ENCODE peak calls at places on chromosomes 2 and 18, in eight cellular contexts. One of them, this sample, is unnamed.

GRCh38 chr2:127220807-127221527 is 868 bp upstream of the CYP27C1 start:
- DNase-seq in GM10248: no peak
- DNase-seq in cardiac fibroblast: no peak
- DNase-seq in lung: no peak
- DNase-seq in DND-41: no peak
- DNase-seq in fibroblast of the aortic adventitia: no peak
- DNase-seq in neural crest cell: peak; percentile 25
- DNase-seq in HFF-Myc: no peak
- DNase-seq in this sample: no peak

GRCh38 chr18:35525795-35526475 is 28.2 kb upstream of the INO80C start:
- DNase-seq in HFF-Myc: no peak
- DNase-seq in lung: no peak
- DNase-seq in cardiac fibroblast: no peak
- DNase-seq in neural crest cell: no peak
- DNase-seq in DND-41: no peak
- DNase-seq in GM10248: no peak
- DNase-seq in fibroblast of the aortic adventitia: no peak
- DNase-seq in this sample: no peak

GRCh38 chr2:9832586-9832985 is 10.7 kb upstream of the TAF1B start:
- DNase-seq in GM10248: no peak
- DNase-seq in cardiac fibroblast: peak; percentile 74
- DNase-seq in neural crest cell: no peak
- DNase-seq in fibroblast of the aortic adventitia: peak; percentile 88
- DNase-seq in HFF-Myc: peak; percentile 57
- DNase-seq in DND-41: no peak
- DNase-seq in lung: no peak
- DNase-seq in this sample: peak; percentile 35

GRCh38 chr18:59272971-59273935 is at the start of gene RAX:
- DNase-seq in cardiac fibroblast: no peak
- DNase-seq in GM10248: peak; percentile 73
- DNase-seq in HFF-Myc: no peak
- DNase-seq in neural crest cell: peak; percentile 55
- DNase-seq in fibroblast of the aortic adventitia: no peak
- DNase-seq in lung: no peak
- DNase-seq in DND-41: no peak
- DNase-seq in this sample: no peak

GRCh38 chr2:235562065-235562747 is 68.4 kb downstream of the AGAP1 start:
- DNase-seq in fibroblast of the aortic adventitia: no peak
- DNase-seq in neural crest cell: no peak
- DNase-seq in HFF-Myc: no peak
- DNase-seq in cardiac fibroblast: no peak
- DNase-seq in DND-41: no peak
- DNase-seq in GM10248: no peak
- DNase-seq in lung: no peak
- DNase-seq in this sample: no peak

GRCh38 chr2:191710411-191710900 is 32.5 kb downstream of the NABP1 start:
- DNase-seq in neural crest cell: no peak
- DNase-seq in HFF-Myc: peak; percentile 84
- DNase-seq in DND-41: no peak
- DNase-seq in cardiac fibroblast: peak; percentile 61
- DNase-seq in GM10248: no peak
- DNase-seq in lung: no peak
- DNase-seq in fibroblast of the aortic adventitia: peak; percentile 80
- DNase-seq in this sample: no peak

GRCh38 chr2:142037051-142037450 is 93.8 kb downstream of the LRP1B start:
- DNase-seq in neural crest cell: no peak
- DNase-seq in HFF-Myc: peak; percentile 4
- DNase-seq in fibroblast of the aortic adventitia: no peak
- DNase-seq in GM10248: no peak
- DNase-seq in DND-41: no peak
- DNase-seq in lung: no peak
- DNase-seq in cardiac fibroblast: no peak
- DNase-seq in this sample: no peak

GRCh38 chr2:150470435-150470834 is 17.0 kb downstream of the RND3 start:
- DNase-seq in GM10248: no peak
- DNase-seq in DND-41: no peak
- DNase-seq in fibroblast of the aortic adventitia: peak; percentile 14
- DNase-seq in cardiac fibroblast: peak; percentile 22
- DNase-seq in neural crest cell: no peak
- DNase-seq in HFF-Myc: no peak
- DNase-seq in lung: no peak
- DNase-seq in this sample: no peak

GRCh38 chr2:127567351-127567854 is 31.9 kb downstream of the MYO7B start:
- DNase-seq in fibroblast of the aortic adventitia: no peak
- DNase-seq in GM10248: no peak
- DNase-seq in DND-41: no peak
- DNase-seq in lung: no peak
- DNase-seq in HFF-Myc: no peak
- DNase-seq in cardiac fibroblast: no peak
- DNase-seq in neural crest cell: no peak
- DNase-seq in this sample: no peak

GRCh38 chr18:32530947-32531651 is 60.4 kb upstream of the GAREM1 start:
- DNase-seq in fibroblast of the aortic adventitia: peak; percentile 71
- DNase-seq in GM10248: no peak
- DNase-seq in DND-41: no peak
- DNase-seq in cardiac fibroblast: peak; percentile 63
- DNase-seq in lung: no peak
- DNase-seq in neural crest cell: no peak
- DNase-seq in HFF-Myc: no peak
- DNase-seq in this sample: no peak

GRCh38 chr2:23292024-23292423 is 93.0 kb upstream of the KLHL29 start:
- DNase-seq in fibroblast of the aortic adventitia: no peak
- DNase-seq in neural crest cell: no peak
- DNase-seq in lung: no peak
- DNase-seq in GM10248: no peak
- DNase-seq in cardiac fibroblast: no peak
- DNase-seq in DND-41: no peak
- DNase-seq in HFF-Myc: no peak
- DNase-seq in this sample: no peak

GRCh38 chr2:3461781-3462492 is 57.4 kb downstream of the ADI1 start:
- DNase-seq in DND-41: peak; percentile 50
- DNase-seq in neural crest cell: peak; percentile 40
- DNase-seq in HFF-Myc: no peak
- DNase-seq in fibroblast of the aortic adventitia: peak; percentile 70
- DNase-seq in cardiac fibroblast: peak; percentile 77
- DNase-seq in lung: no peak
- DNase-seq in GM10248: peak; percentile 77
- DNase-seq in this sample: no peak

GRCh38 chr2:201965550-201965949 is 68.1 kb upstream of the FZD7 start:
- DNase-seq in DND-41: no peak
- DNase-seq in GM10248: no peak
- DNase-seq in lung: no peak
- DNase-seq in HFF-Myc: no peak
- DNase-seq in neural crest cell: no peak
- DNase-seq in cardiac fibroblast: no peak
- DNase-seq in fibroblast of the aortic adventitia: no peak
- DNase-seq in this sample: no peak
- TF ChIP-seq CTCF in DND-41: peak; percentile 18
- TF ChIP-seq CTCF in GM10248: peak; percentile 12
- TF ChIP-seq CTCF in lung: no peak
- TF ChIP-seq CTCF in HFF-Myc: no peak
- TF ChIP-seq CTCF in neural crest cell: peak; percentile 16
- TF ChIP-seq CTCF in cardiac fibroblast: no peak
- TF ChIP-seq CTCF in fibroblast of the aortic adventitia: peak; percentile 5
- TF ChIP-seq CTCF in this sample: no peak

GRCh38 chr2:175633227-175633626 is 368.8 kb downstream of the LNPK start:
- DNase-seq in GM10248: no peak
- DNase-seq in cardiac fibroblast: no peak
- DNase-seq in HFF-Myc: no peak
- DNase-seq in neural crest cell: no peak
- DNase-seq in lung: no peak
- DNase-seq in fibroblast of the aortic adventitia: no peak
- DNase-seq in DND-41: no peak
- DNase-seq in this sample: no peak

GRCh38 chr2:175631247-175631628 is 370.8 kb downstream of the LNPK start:
- DNase-seq in neural crest cell: no peak
- DNase-seq in fibroblast of the aortic adventitia: peak; percentile 7
- DNase-seq in DND-41: no peak
- DNase-seq in lung: no peak
- DNase-seq in HFF-Myc: peak; percentile 58
- DNase-seq in GM10248: no peak
- DNase-seq in cardiac fibroblast: peak; percentile 9
- DNase-seq in this sample: no peak

GRCh38 chr2:175628243-175628642 is 373.8 kb downstream of the LNPK start:
- DNase-seq in neural crest cell: no peak
- DNase-seq in fibroblast of the aortic adventitia: no peak
- DNase-seq in HFF-Myc: no peak
- DNase-seq in lung: no peak
- DNase-seq in cardiac fibroblast: no peak
- DNase-seq in DND-41: no peak
- DNase-seq in GM10248: no peak
- DNase-seq in this sample: no peak

GRCh38 chr2:175627405-175627804 is 374.7 kb downstream of the LNPK start:
- DNase-seq in fibroblast of the aortic adventitia: no peak
- DNase-seq in GM10248: no peak
- DNase-seq in lung: no peak
- DNase-seq in cardiac fibroblast: peak; percentile 29
- DNase-seq in neural crest cell: no peak
- DNase-seq in DND-41: no peak
- DNase-seq in HFF-Myc: no peak
- DNase-seq in this sample: peak; percentile 66

DNA sequence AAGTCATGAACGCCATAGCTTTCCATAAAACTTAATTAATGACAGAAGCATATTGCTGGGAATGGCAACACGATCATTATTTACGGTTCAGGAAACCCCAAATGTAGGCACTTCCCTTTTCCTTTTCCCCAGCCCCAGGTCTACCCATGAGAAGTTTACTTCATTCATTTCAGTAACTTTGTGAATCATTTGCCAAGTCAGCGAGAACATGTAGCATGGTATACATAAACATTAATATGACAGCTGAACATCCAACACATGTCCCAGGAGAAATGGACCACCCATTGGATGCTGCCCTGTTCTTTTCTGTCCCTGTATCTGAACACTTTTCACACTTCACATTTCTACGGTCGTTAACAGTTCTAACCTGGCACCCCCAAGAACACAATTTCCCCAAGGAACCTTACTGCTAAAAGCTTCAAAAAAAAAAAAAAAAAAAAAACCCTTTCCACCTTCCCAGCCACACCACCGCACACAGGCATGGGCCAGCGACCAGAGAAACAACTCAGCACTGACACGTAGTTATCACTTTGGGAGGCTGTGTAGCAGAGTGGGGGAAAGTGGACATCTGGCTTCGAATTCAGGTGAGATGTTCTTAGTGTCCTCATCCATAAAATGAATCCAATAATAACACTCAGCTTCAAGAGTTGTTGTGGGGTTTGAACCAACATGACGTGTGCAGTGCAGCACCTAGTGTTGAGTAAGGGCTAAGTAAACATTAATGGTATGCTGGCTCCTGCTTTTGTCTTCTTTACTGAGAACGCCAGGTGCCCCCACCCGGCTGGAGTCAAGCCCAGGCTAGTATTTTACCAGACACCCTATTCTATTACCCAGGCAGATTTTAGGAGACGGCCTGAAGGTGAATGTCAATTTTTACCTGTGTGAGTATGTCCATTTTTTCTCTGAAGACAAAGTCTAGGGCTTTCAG is 371.5 kb downstream of the LNPK start:
- DNase-seq in fibroblast of the aortic adventitia: no peak
- DNase-seq in lung: no peak
- DNase-seq in cardiac fibroblast: no peak
- DNase-seq in HFF-Myc: no peak
- DNase-seq in DND-41: no peak
- DNase-seq in neural crest cell: no peak
- DNase-seq in GM10248: no peak
- DNase-seq in this sample: no peak
- TF ChIP-seq CTCF in fibroblast of the aortic adventitia: no peak
- TF ChIP-seq CTCF in lung: no peak
- TF ChIP-seq CTCF in cardiac fibroblast: no peak
- TF ChIP-seq CTCF in HFF-Myc: no peak
- TF ChIP-seq CTCF in DND-41: no peak
- TF ChIP-seq CTCF in neural crest cell: no peak
- TF ChIP-seq CTCF in GM10248: no peak
- TF ChIP-seq CTCF in this sample: no peak

DNA sequence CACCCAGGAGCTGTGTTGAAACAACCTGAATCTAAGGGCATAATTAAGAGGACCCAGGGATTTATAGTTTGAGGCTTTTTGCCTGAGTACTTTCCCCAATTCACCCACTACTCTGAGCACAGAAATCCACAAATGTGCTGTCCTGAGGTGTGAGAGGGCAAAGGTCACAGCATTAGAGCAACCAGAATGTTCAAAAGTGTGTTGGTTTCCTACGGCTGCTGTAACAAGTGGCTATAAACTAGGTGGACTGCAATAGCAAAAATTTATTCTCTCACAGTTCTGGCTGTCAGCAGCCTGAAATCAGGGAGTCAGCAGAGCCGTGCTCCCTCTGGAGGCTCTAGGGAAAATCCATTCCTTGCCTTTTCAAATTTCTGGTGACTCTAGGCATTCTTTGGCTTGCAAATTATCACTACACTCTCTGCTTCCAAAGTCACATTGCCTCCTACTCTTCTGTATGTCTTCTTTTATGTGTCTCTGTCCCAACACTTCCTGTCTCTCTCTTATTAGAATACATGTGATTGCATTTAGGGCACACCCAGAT is 91.3 kb upstream of the TACR1 start:
- DNase-seq in lung: no peak
- DNase-seq in cardiac fibroblast: peak; percentile 29
- DNase-seq in GM10248: no peak
- DNase-seq in neural crest cell: no peak
- DNase-seq in fibroblast of the aortic adventitia: peak; percentile 54
- DNase-seq in DND-41: no peak
- DNase-seq in HFF-Myc: no peak
- DNase-seq in this sample: no peak
- TF ChIP-seq CTCF in lung: no peak
- TF ChIP-seq CTCF in cardiac fibroblast: peak; percentile 39
- TF ChIP-seq CTCF in GM10248: no peak
- TF ChIP-seq CTCF in neural crest cell: peak; percentile 36
- TF ChIP-seq CTCF in fibroblast of the aortic adventitia: peak; percentile 69
- TF ChIP-seq CTCF in DND-41: no peak
- TF ChIP-seq CTCF in HFF-Myc: peak; percentile 37
- TF ChIP-seq CTCF in this sample: peak; percentile 52

DNA sequence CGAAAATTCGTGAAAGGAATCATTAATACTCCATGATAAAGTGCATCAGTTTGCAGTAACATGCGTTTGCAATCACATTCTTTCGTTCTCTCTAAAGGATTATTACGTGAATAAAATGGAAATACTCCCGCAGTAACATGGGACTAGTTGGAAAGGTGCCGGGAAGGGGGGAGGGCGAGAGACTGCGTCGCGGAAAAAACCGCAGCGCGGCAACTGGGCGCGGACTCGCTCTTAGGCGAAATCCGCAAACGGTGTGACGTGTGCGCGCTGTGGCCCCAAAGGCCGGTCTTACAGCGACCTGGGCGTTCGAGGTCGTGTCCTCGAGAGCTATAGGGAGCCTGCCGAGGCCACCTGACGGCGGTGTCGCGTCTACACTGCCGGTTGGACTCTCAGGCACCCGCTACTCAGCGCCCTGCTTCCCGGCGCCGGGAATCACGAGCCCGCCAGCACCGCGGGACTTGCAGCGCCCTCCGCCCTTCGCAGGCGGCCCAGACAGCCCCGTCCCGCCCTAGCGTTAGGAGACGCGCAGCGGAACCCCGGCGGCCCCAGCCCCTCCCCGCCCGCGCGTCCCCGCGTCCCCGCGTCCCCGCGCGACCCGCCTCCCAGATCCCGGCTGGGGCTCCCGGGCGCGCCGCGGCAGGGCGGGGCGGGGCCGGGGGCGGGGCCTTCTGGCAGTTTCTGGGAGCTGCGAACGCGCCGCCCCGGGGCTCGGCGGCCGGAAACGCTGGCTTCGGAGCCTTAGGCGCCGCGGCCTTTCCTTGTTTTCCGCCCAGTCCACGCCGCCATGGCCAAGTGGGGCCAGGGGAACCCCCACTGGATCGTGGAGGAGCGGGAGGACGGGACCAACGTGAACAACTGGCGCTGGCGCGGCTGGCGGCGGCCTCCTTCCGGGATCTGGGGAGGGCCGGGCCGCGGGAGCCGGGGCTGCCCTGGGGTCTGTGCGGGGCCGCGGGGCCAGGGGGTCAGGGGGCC is 15.1 kb downstream of the C2orf74 start:
- DNase-seq in DND-41: peak; percentile 95
- DNase-seq in lung: peak; percentile 93
- DNase-seq in HFF-Myc: peak; percentile 42
- DNase-seq in GM10248: peak; percentile 99
- DNase-seq in fibroblast of the aortic adventitia: peak; percentile 89
- DNase-seq in neural crest cell: peak; percentile 89
- DNase-seq in cardiac fibroblast: peak; percentile 92
- DNase-seq in this sample: peak; percentile 83
- TF ChIP-seq CTCF in DND-41: no peak
- TF ChIP-seq CTCF in lung: no peak
- TF ChIP-seq CTCF in HFF-Myc: no peak
- TF ChIP-seq CTCF in GM10248: no peak
- TF ChIP-seq CTCF in fibroblast of the aortic adventitia: no peak
- TF ChIP-seq CTCF in neural crest cell: peak; percentile 20
- TF ChIP-seq CTCF in cardiac fibroblast: no peak
- TF ChIP-seq CTCF in this sample: no peak